ENCODE peak calls at places on chromosomes 12 and 14, in five cellular contexts. D, C, M, W and F are unnamed samples.

GRCh38 chr12:63302269-63302940 is 151.4 kb upstream of the AVPR1A start:
- DNase-seq in D (no peak), C (peak; percentile 11), M (no peak), W (no peak), F (peak; percentile 14)

GRCh38 chr12:103632554-103633216 is 45.6 kb downstream of the STAB2 start:
- DNase-seq in D (no peak), C (peak; percentile 81), M (peak; percentile 82), W (peak; percentile 93), F (peak; percentile 87)

GRCh38 chr14:34098045-34098984 is 147.4 kb upstream of the EGLN3 start:
- DNase-seq in D (no peak), C (peak; percentile 88), M (peak; percentile 32), W (peak; percentile 79), F (peak; percentile 39)

GRCh38 chr12:14886271-14886670 is 617 bp upstream of the MGP start:
- DNase-seq in D (no peak), C (peak; percentile 28), M (no peak), W (peak; percentile 39), F (no peak)

GRCh38 chr14:35678403-35679028 is 130.6 kb downstream of the RALGAPA1 start:
- DNase-seq in D (no peak), C (no peak), M (no peak), W (no peak), F (no peak)

GRCh38 chr14:22926316-22926715 is 2.9 kb downstream of the PRMT5 start:
- DNase-seq in D (no peak), C (peak; percentile 94), M (no peak), W (peak; percentile 91), F (no peak)

GRCh38 chr12:49831717-49832116 is 3.5 kb upstream of the NCKAP5L start:
- DNase-seq in D (no peak), C (no peak), M (no peak), W (no peak), F (no peak)

GRCh38 chr12:3684449-3685051 is 68.4 kb downstream of the CRACR2A start:
- DNase-seq in D (no peak), C (peak; percentile 21), M (no peak), W (no peak), F (no peak)

GRCh38 chr14:64196668-64197411 is 97.3 kb downstream of the ESR2 start:
- DNase-seq in D (peak; percentile 55), C (no peak), M (peak; percentile 50), W (no peak), F (no peak)

GRCh38 chr14:102088012-102088792 is 1.4 kb upstream of the HSP90AA1 start:
- DNase-seq in D (peak; percentile 62), C (peak; percentile 65), M (peak; percentile 18), W (no peak), F (peak; percentile 56)

GRCh38 chr12:57522887-57523705 is 472 bp downstream of the MBD6 start:
- DNase-seq in D (peak; percentile 54), C (peak; percentile 40), M (peak; percentile 31), W (peak; percentile 46), F (no peak)

GRCh38 chr14:105041841-105042765 is 21.2 kb upstream of the CDCA4 start:
- DNase-seq in D (no peak), C (no peak), M (no peak), W (peak; percentile 30), F (no peak)

GRCh38 chr14:31939934-31940333 is 137.2 kb upstream of the ARHGAP5 start:
- DNase-seq in D (no peak), C (no peak), M (no peak), W (no peak), F (no peak)

GRCh38 chr14:31449971-31450610 is 7.2 kb downstream of the DTD2 start:
- DNase-seq in D (no peak), C (peak; percentile 50), M (no peak), W (peak; percentile 83), F (peak; percentile 33)

GRCh38 chr12:117043598-117043901 is 55.7 kb downstream of the TESC start:
- DNase-seq in D (no peak), C (no peak), M (no peak), W (no peak), F (no peak)

GRCh38 chr14:68691031-68691864 is 101.6 kb downstream of the ZFP36L1 start:
- DNase-seq in D (peak; percentile 15), C (no peak), M (peak; percentile 81), W (no peak), F (no peak)

GRCh38 chr14:80538633-80539375 is 327.5 kb upstream of the DIO2 start:
- DNase-seq in D (no peak), C (no peak), M (no peak), W (peak; percentile 71), F (no peak)

GRCh38 chr12:52508211-52508610 is 12.0 kb downstream of the KRT5 start:
- DNase-seq in D (no peak), C (no peak), M (no peak), W (no peak), F (no peak)

GRCh38 chr14:65167072-65167645 is 64.8 kb upstream of the MAX start:
- DNase-seq in D (no peak), C (no peak), M (no peak), W (no peak), F (no peak)

GRCh38 chr12:80400591-80400991 is 43.4 kb upstream of the PTPRQ start:
- DNase-seq in D (no peak), C (no peak), M (no peak), W (no peak), F (no peak)

GRCh38 chr12:13022737-13023370 is 21.3 kb upstream of the FAM234B start:
- DNase-seq in D (no peak), C (no peak), M (no peak), W (no peak), F (no peak)

GRCh38 chr12:22974865-22975264 is 349.9 kb downstream of the ETNK1 start:
- DNase-seq in D (no peak), C (peak; percentile 92), M (no peak), W (peak; percentile 50), F (no peak)

GRCh38 chr14:76908834-76909233 is 82.6 kb downstream of the LRRC74A start:
- DNase-seq in D (peak; percentile 83), C (no peak), M (no peak), W (no peak), F (peak; percentile 57)

GRCh38 chr12:113130457-113131135 is 5.0 kb downstream of the RASAL1 start:
- DNase-seq in D (peak; percentile 68), C (peak; percentile 45), M (no peak), W (peak; percentile 30), F (no peak)

GRCh38 chr12:52924764-52925716 is 20.2 kb upstream of the KRT8 start:
- DNase-seq in D (no peak), C (peak; percentile 66), M (no peak), W (peak; percentile 89), F (no peak)

GRCh38 chr12:12560587-12561304 is 1.9 kb downstream of the DUSP16 start:
- DNase-seq in D (peak; percentile 46), C (peak; percentile 92), M (no peak), W (peak; percentile 79), F (peak; percentile 42)

GRCh38 chr14:21933681-21934080 is 260.1 kb upstream of the OR4E1 start:
- DNase-seq in D (no peak), C (peak; percentile 28), M (no peak), W (peak; percentile 53), F (no peak)

GRCh38 chr12:114399664-114400211 is 6.2 kb downstream of the TBX5 start:
- DNase-seq in D (no peak), C (no peak), M (peak; percentile 32), W (no peak), F (no peak)

GRCh38 chr12:133080619-133081407 is at the start of gene ZNF140:
- DNase-seq in D (peak; percentile 93), C (peak; percentile 96), M (no peak), W (peak; percentile 44), F (peak; percentile 90)

GRCh38 chr14:71311061-71311460 is 403.8 kb downstream of the PCNX1 start:
- DNase-seq in D (no peak), C (no peak), M (no peak), W (no peak), F (no peak)

GRCh38 chr14:71304588-71305133 is 397.4 kb downstream of the PCNX1 start:
- DNase-seq in D (no peak), C (no peak), M (no peak), W (no peak), F (no peak)

GRCh38 chr14:71308671-71309070 is 401.4 kb downstream of the PCNX1 start:
- DNase-seq in D (no peak), C (no peak), M (no peak), W (no peak), F (no peak)

GRCh38 chr14:71314717-71315116 is 407.5 kb downstream of the PCNX1 start:
- DNase-seq in D (no peak), C (no peak), M (no peak), W (no peak), F (no peak)

GRCh38 chr14:71309756-71310155 is 402.5 kb downstream of the PCNX1 start:
- DNase-seq in D (no peak), C (peak; percentile 10), M (no peak), W (no peak), F (no peak)
- TF ChIP-seq CTCF in D (no peak), C (no peak), M (peak; percentile 25), W (peak; percentile 53), F (no peak)

GRCh38 chr12:26298785-26299621 is 103.6 kb downstream of the SSPN start:
- DNase-seq in D (no peak), C (peak; percentile 91), M (no peak), W (peak; percentile 95), F (peak; percentile 79)
- TF ChIP-seq CTCF in D (no peak), C (peak; percentile 44), M (no peak), W (peak; percentile 71), F (no peak)

GRCh38 chr12:123936956-123937706 is 35.5 kb downstream of the CCDC92 start:
- DNase-seq in D (no peak), C (no peak), M (no peak), W (no peak), F (no peak)

GRCh38 chr12:123937707-123938600 is 34.7 kb downstream of the CCDC92 start:
- DNase-seq in D (peak; percentile 34), C (no peak), M (no peak), W (no peak), F (no peak)

GRCh38 chr12:123939716-123940626 is 32.7 kb downstream of the CCDC92 start:
- DNase-seq in D (no peak), C (no peak), M (no peak), W (no peak), F (no peak)

GRCh38 chr12:123940627-123940966 is 32.0 kb downstream of the CCDC92 start:
- DNase-seq in D (no peak), C (no peak), M (no peak), W (no peak), F (no peak)

DNA sequence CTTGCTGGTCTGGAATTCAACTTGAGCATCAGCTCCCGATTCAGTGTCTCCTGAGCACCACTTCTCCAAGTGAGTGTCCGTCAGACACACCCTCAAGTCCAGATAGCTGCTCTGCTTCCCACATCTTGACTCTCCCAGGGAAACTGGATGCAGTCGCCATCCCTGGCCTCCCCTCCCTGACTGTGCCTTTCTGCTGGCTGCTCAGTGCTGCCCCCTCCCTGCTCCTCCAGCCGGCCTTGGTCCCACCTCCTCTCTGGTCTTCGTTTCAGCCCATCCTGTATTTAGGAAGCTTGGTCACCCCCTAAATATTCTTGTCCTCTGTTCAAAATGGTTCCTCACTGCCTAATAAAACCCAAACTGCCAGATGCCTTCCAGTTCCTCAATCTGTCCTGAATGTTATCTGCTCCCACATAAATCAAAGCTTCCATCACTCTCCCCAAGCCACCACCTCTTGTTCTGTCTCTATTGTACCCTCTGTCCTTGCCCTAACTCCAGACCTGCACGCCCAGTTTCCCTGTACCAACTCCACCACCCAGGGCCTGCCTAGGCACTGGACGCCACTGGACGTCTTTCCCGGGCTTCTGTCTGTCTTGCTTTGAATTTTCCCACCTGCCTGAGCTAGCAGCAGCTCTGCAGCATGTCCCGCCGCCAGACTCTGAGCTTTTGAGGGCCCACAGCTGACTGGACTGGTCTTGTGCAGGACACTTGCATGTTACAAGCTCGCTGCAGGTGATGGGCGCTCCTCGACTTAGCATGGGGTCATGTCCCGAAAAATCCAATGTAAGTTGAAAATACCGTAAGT is 33.8 kb downstream of the CCDC92 start:
- DNase-seq in D (no peak), C (no peak), M (peak; percentile 23), W (no peak), F (no peak)
- TF ChIP-seq CTCF in D (no peak), C (peak; percentile 11), M (peak; percentile 38), W (peak; percentile 57), F (peak; percentile 28)

GRCh38 chr14:55131782-55132181 is 2.7 kb downstream of the LGALS3 start:
- DNase-seq in D (no peak), C (no peak), M (no peak), W (peak; percentile 33), F (no peak)
- TF ChIP-seq CTCF in D (no peak), C (no peak), M (no peak), W (peak; percentile 33), F (no peak)